ENCODE peak calls at places on chromosomes 5 and 9, in four cellular contexts. D is transverse colon; M is CD8-positive, alpha-beta memory T cell; C is stimulated activated CD4-positive, alpha-beta T cell treated with anti-CD3 and anti-CD28 coated beads, Interleukin-4, amount 100 ng/mL, for 1 hour. U is an unnamed sample.

GRCh38 chr5:125326114-125326513 is 579.7 kb upstream of the ZNF608 start:
- DNase-seq in C (no peak), D (peak; percentile 23), M (no peak), U (no peak)

GRCh38 chr5:2818936-2819335 is 67.5 kb upstream of the IRX2 start:
- DNase-seq in M (no peak), C (no peak), D (no peak), U (no peak)

GRCh38 chr5:137393196-137393993 is 105.7 kb downstream of the SPOCK1 start:
- DNase-seq in M (no peak), C (no peak), D (no peak), U (no peak)

GRCh38 chr5:66923922-66924321 is 272.7 kb downstream of the CD180 start:
- DNase-seq in D (no peak), C (no peak), M (no peak), U (no peak)

GRCh38 chr5:885127-885442 is 7.5 kb downstream of the BRD9 start:
- DNase-seq in C (no peak), M (no peak), D (no peak), U (no peak)

GRCh38 chr5:179119415-179120170 is 59.4 kb downstream of the ZNF354C start:
- DNase-seq in C (no peak), D (no peak), M (no peak), U (no peak)

GRCh38 chr5:32153723-32154122 is 20.4 kb downstream of the GOLPH3 start:
- DNase-seq in D (no peak), C (no peak), M (no peak), U (no peak)

GRCh38 chr9:112378441-112379176 is 1.3 kb upstream of the HSDL2 start:
- DNase-seq in M (no peak), D (peak; percentile 40), C (peak; percentile 37), U (peak; percentile 43)

GRCh38 chr5:128304121-128304520 is 220.6 kb downstream of the SLC12A2 start:
- DNase-seq in M (no peak), C (no peak), D (no peak), U (no peak)

GRCh38 chr9:21316860-21317259 is 11.7 kb upstream of the IFNA5 start:
- DNase-seq in C (no peak), M (no peak), D (no peak), U (no peak)

GRCh38 chr5:167763772-167764171 is 527.7 kb upstream of the WWC1 start:
- DNase-seq in C (no peak), M (no peak), D (no peak), U (no peak)

GRCh38 chr5:533243-534005 is 9.2 kb upstream of the SLC9A3 start:
- DNase-seq in M (no peak), D (no peak), C (peak; percentile 0), U (peak; percentile 29)

GRCh38 chr5:73629456-73629855 is 3.5 kb downstream of the ARHGEF28 start:
- DNase-seq in C (no peak), D (no peak), M (no peak), U (no peak)

GRCh38 chr9:123637596-123637939 is 281.6 kb downstream of the CRB2 start:
- DNase-seq in C (no peak), M (no peak), D (no peak), U (no peak)

GRCh38 chr9:38284768-38285080 is 107.8 kb upstream of the ALDH1B1 start:
- DNase-seq in M (no peak), C (no peak), D (no peak), U (no peak)

GRCh38 chr9:268616-269015 is 54.0 kb downstream of the DOCK8 start:
- DNase-seq in C (no peak), D (no peak), M (no peak), U (no peak)

GRCh38 chr9:87672586-87672985 is 53.3 kb upstream of the CTSL start:
- DNase-seq in M (no peak), C (no peak), D (no peak), U (no peak)

GRCh38 chr5:178460598-178461425 is 129.4 kb downstream of the COL23A1 start:
- DNase-seq in C (peak; percentile 43), D (peak; percentile 76), M (no peak), U (peak; percentile 55)

GRCh38 chr9:137430723-137431415 is 7.7 kb downstream of the NOXA1 start:
- DNase-seq in C (no peak), M (no peak), D (no peak), U (no peak)

GRCh38 chr9:89813482-89813881 is 208.7 kb downstream of the GADD45G start:
- DNase-seq in D (no peak), M (no peak), C (no peak), U (no peak)

GRCh38 chr9:109721021-109721420 is 59.0 kb upstream of the PALM2AKAP2 start:
- DNase-seq in C (no peak), D (no peak), M (no peak), U (no peak)

GRCh38 chr9:116476935-116477381 is 210.1 kb upstream of the TRIM32 start:
- DNase-seq in D (no peak), C (no peak), M (no peak), U (no peak)

GRCh38 chr9:95615246-95615645 is 98.5 kb upstream of the PTCH1 start:
- DNase-seq in C (no peak), M (no peak), D (no peak), U (no peak)

GRCh38 chr9:133490201-133490681 is 11.3 kb upstream of the SLC2A6 start:
- DNase-seq in M (no peak), C (no peak), D (no peak), U (no peak)

GRCh38 chr5:178121450-178122276 is 8.3 kb downstream of the N4BP3 start:
- DNase-seq in D (no peak), C (no peak), M (no peak), U (no peak)

GRCh38 chr5:153352685-153353219 is 137.7 kb upstream of the GRIA1 start:
- DNase-seq in M (no peak), C (peak; percentile 8), D (no peak), U (peak; percentile 43)

GRCh38 chr9:73871636-73872035 is 625.5 kb upstream of the RORB start:
- DNase-seq in M (no peak), C (no peak), D (no peak), U (no peak)

GRCh38 chr9:121284733-121285451 is 16.9 kb downstream of the GSN start:
- DNase-seq in C (no peak), M (no peak), D (no peak), U (no peak)

GRCh38 chr9:132216861-132217655 is 55.2 kb downstream of the NTNG2 start:
- DNase-seq in C (no peak), M (no peak), D (no peak), U (no peak)

GRCh38 chr5:126509339-126509738 is 85.7 kb downstream of the ALDH7A1 start:
- DNase-seq in C (no peak), D (no peak), M (no peak), U (no peak)

GRCh38 chr9:90420714-90421513 is 221.7 kb downstream of the DIRAS2 start:
- DNase-seq in D (no peak), C (no peak), M (no peak), U (no peak)

GRCh38 chr9:132760057-132760456 is 89.8 kb downstream of the GTF3C4 start:
- DNase-seq in M (no peak), C (no peak), D (no peak), U (no peak)

GRCh38 chr5:113204525-113205161 is 228.0 kb downstream of the DCP2 start:
- DNase-seq in M (no peak), C (no peak), D (peak; percentile 32), U (no peak)

GRCh38 chr5:150286820-150287219 is 2.8 kb downstream of the CAMK2A start:
- DNase-seq in M (no peak), C (no peak), D (no peak), U (no peak)